ENCODE peak calls at places on chromosomes 3 and 15, in ten cellular contexts. P is tibial artery, T is fibroblast of lung, N is psoas muscle, U is tibial nerve, D is GM06990, C is astrocyte of the spinal cord, X is GM12864, Q is fibroblast of pulmonary artery, B is brain microvascular endothelial cell. J is an unnamed sample.

GRCh38 chr15:61459785-61460707 is 230.9 kb upstream of the RORA start:
- DNase-seq in D (no peak), U (no peak), C (peak), T (peak), P (no peak), Q (peak), X (no peak), B (peak), N (no peak), J (peak)

GRCh38 chr15:40250771-40251454 is 12.1 kb downstream of the PAK6 start:
- DNase-seq in Q (no peak), C (no peak), N (no peak), P (no peak), X (no peak), D (no peak), T (no peak), U (no peak), B (no peak), J (no peak)

GRCh38 chr3:190017575-190018288 is 103.0 kb downstream of the P3H2 start:
- DNase-seq in U (no peak), C (peak), P (no peak), X (no peak), N (no peak), T (peak), Q (peak), B (peak), D (peak), J (peak)

GRCh38 chr3:159668461-159668860 is 320.2 kb upstream of the IL12A start:
- DNase-seq in P (no peak), T (no peak), U (no peak), D (no peak), N (no peak), C (no peak), Q (no peak), B (no peak), X (no peak), J (no peak)

GRCh38 chr15:69501456-69501855 is 48.8 kb downstream of the RPLP1 start:
- DNase-seq in U (no peak), Q (no peak), T (no peak), N (no peak), B (no peak), X (no peak), P (no peak), C (no peak), D (no peak), J (no peak)

GRCh38 chr3:127959873-127960272 is 44.8 kb downstream of the KBTBD12 start:
- DNase-seq in T (peak), Q (peak), X (no peak), C (peak), P (no peak), U (no peak), N (no peak), D (no peak), B (peak), J (no peak)

GRCh38 chr3:156658732-156659090 is 15.7 kb upstream of the TIPARP start:
- DNase-seq in P (no peak), T (no peak), Q (no peak), N (no peak), B (no peak), X (no peak), C (no peak), D (no peak), U (no peak), J (no peak)

GRCh38 chr3:34260266-34260990 is 462.0 kb downstream of the PDCD6IP start:
- DNase-seq in T (peak), N (peak), P (peak), U (peak), B (peak), Q (peak), X (no peak), D (no peak), C (peak), J (peak)

GRCh38 chr15:42133356-42133755 is 23.1 kb downstream of the PLA2G4F start:
- DNase-seq in T (no peak), D (no peak), X (no peak), N (no peak), P (no peak), Q (no peak), U (no peak), C (no peak), B (no peak), J (no peak)

GRCh38 chr3:69370945-69371301 is 15.0 kb downstream of the FRMD4B start:
- DNase-seq in D (no peak), T (peak), P (no peak), B (no peak), X (no peak), C (no peak), N (no peak), Q (no peak), U (no peak), J (no peak)

GRCh38 chr15:45084163-45084562 is 29.8 kb downstream of the DUOX2 start:
- DNase-seq in T (no peak), P (no peak), N (no peak), C (no peak), B (no peak), D (no peak), X (no peak), U (no peak), Q (no peak), J (no peak)

GRCh38 chr15:84586641-84587160 is 14.1 kb upstream of the ZSCAN2 start:
- DNase-seq in X (no peak), T (peak), C (no peak), B (no peak), Q (no peak), U (no peak), P (no peak), D (no peak), N (no peak), J (peak)

GRCh38 chr3:184807549-184807948 is 4.4 kb upstream of the VPS8 start:
- DNase-seq in U (no peak), N (no peak), X (no peak), B (no peak), P (no peak), C (no peak), T (no peak), D (no peak), Q (no peak), J (no peak)

GRCh38 chr3:184805351-184806038 is 6.5 kb upstream of the VPS8 start:
- DNase-seq in C (no peak), U (no peak), B (no peak), N (no peak), Q (no peak), P (no peak), D (no peak), T (no peak), X (no peak), J (peak)

GRCh38 chr3:184811034-184811433 is 932 bp upstream of the VPS8 start:
- DNase-seq in X (no peak), N (no peak), C (no peak), Q (no peak), P (no peak), D (no peak), T (no peak), U (no peak), B (no peak), J (no peak)

GRCh38 chr3:184806567-184807271 is 5.2 kb upstream of the VPS8 start:
- DNase-seq in T (no peak), P (no peak), C (no peak), X (no peak), N (no peak), D (no peak), B (no peak), U (no peak), Q (no peak), J (no peak)

DNA sequence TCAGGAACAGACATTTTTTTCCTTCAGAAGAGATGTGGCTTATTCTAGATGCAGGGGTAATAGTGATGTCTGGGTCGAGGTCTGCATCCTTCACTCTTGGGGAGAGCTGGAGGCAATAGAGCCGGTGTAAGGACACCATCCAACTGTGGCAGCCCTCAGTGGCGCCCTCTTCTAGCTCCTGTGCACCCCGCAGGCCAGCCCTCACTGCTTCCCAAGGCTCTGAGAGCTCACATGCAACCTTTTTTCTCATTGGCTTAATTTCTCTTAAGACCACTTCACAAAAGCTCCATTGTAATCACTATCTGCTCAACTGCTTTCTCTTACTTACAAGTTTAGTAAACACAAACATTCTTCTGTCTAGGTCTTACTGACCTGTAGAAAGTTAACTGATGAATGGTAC is 3.9 kb upstream of the VPS8 start:
- DNase-seq in U (no peak), B (no peak), C (no peak), X (no peak), Q (no peak), P (no peak), T (no peak), D (no peak), N (no peak), J (no peak)
- TF ChIP-seq CTCF in U (no peak), B (peak), C (no peak), X (peak), Q (no peak), P (no peak), T (no peak), D (peak), N (no peak), J (peak)

GRCh38 chr3:9623148-9623547 is 26.2 kb upstream of the MTMR14 start:
- DNase-seq in D (no peak), U (no peak), Q (no peak), C (no peak), P (no peak), N (no peak), X (no peak), T (peak), B (peak), J (no peak)
- H3K4me3 ChIP-seq in D (no peak), U (no peak), Q (no peak), C (no peak), P (no peak), N (no peak), X (no peak), T (no peak), B (no peak), J (no peak)

GRCh38 chr15:63079938-63080626 is 37.5 kb downstream of the TPM1 start:
- DNase-seq in N (peak), U (no peak), C (peak), T (peak), B (peak), D (no peak), X (no peak), P (no peak), Q (no peak), J (no peak)
- TF ChIP-seq CTCF in N (no peak), U (no peak), C (no peak), T (no peak), B (no peak), D (no peak), X (no peak), P (no peak), Q (no peak), J (no peak)

GRCh38 chr3:42472555-42472954 is 29.9 kb upstream of the VIPR1 start:
- DNase-seq in B (no peak), Q (no peak), C (no peak), T (no peak), X (no peak), D (no peak), U (no peak), N (no peak), P (no peak), J (no peak)
- H3K4me3 ChIP-seq in B (no peak), Q (peak), C (no peak), T (no peak), X (no peak), D (no peak), U (no peak), N (no peak), P (no peak), J (no peak)

J was measured in fibroblast of the aortic adventitia.